ENCODE peak calls at places on chromosomes 2 and 18, in eight cellular contexts. N is fibroblast of pulmonary artery; V is GM04504; B is GM23338; X is brain microvascular endothelial cell; M is GM13976; P is stromal cell of bone marrow; E is activated T-helper 1 cell treated with anti-CD3 and anti-CD28 coated beads, Interleukin-2, amount 50 U/mL, for 16 hours. J is an unnamed sample.
A peak's percentile ranks its signal among the peaks of the same experiment; 100 is the strongest.

GRCh38 chr2:148021059-148021985 is at the start of gene MBD5:
- DNase-seq in M (peak; percentile 43), E (peak; percentile 13), V (no peak), P (no peak), B (peak; percentile 69), X (peak; percentile 45), N (peak; percentile 63), J (peak; percentile 22)

GRCh38 chr2:239636808-239637207 is 236.0 kb upstream of the HDAC4 start:
- DNase-seq in V (no peak), N (no peak), E (no peak), M (no peak), B (no peak), X (no peak), P (no peak), J (no peak)

GRCh38 chr2:233424028-233424951 is 70.0 kb downstream of the DGKD start:
- DNase-seq in B (no peak), V (no peak), X (no peak), P (no peak), M (no peak), N (peak; percentile 26), E (no peak), J (no peak)

GRCh38 chr2:71611781-71612545 is 158.6 kb downstream of the DYSF start:
- DNase-seq in E (no peak), N (no peak), V (no peak), X (no peak), B (no peak), P (no peak), M (no peak), J (no peak)

GRCh38 chr2:149021761-149022160 is 16.7 kb upstream of the LYPD6B start:
- DNase-seq in E (no peak), V (no peak), P (no peak), X (no peak), N (no peak), M (no peak), B (no peak), J (no peak)

GRCh38 chr2:188406414-188406813 is 114.7 kb downstream of the GULP1 start:
- DNase-seq in V (no peak), N (no peak), P (no peak), E (no peak), B (no peak), X (no peak), M (no peak), J (no peak)

GRCh38 chr2:215436705-215437570 is 1.1 kb upstream of the FN1 start:
- DNase-seq in N (peak; percentile 69), M (peak; percentile 41), X (peak; percentile 48), B (peak; percentile 63), P (no peak), E (no peak), V (no peak), J (peak; percentile 58)

GRCh38 chr2:65416945-65417344 is 15.5 kb downstream of the SPRED2 start:
- DNase-seq in V (no peak), P (no peak), N (no peak), M (no peak), E (no peak), X (no peak), B (no peak), J (no peak)

GRCh38 chr2:183541766-183542165 is 417.5 kb downstream of the NUP35 start:
- DNase-seq in X (peak; percentile 53), B (no peak), N (no peak), E (no peak), P (no peak), M (no peak), V (no peak), J (no peak)

GRCh38 chr18:44802508-44802907 is 121.8 kb downstream of the SETBP1 start:
- DNase-seq in X (no peak), P (no peak), N (peak; percentile 18), V (no peak), B (no peak), M (no peak), E (no peak), J (no peak)

GRCh38 chr2:185854910-185855309 is 116.3 kb downstream of the FSIP2 start:
- DNase-seq in N (no peak), E (no peak), P (no peak), B (no peak), M (no peak), V (no peak), X (no peak), J (no peak)

GRCh38 chr2:241324775-241325174 is 9.1 kb downstream of the SEPTIN2 start:
- DNase-seq in P (no peak), B (no peak), N (no peak), M (no peak), E (no peak), V (no peak), X (no peak), J (no peak)

GRCh38 chr2:25561136-25561850 is 112.1 kb downstream of the DTNB start:
- DNase-seq in N (no peak), E (no peak), M (no peak), V (no peak), P (no peak), X (no peak), B (no peak), J (no peak)

GRCh38 chr2:120291464-120292311 is 39.0 kb downstream of the RALB start:
- DNase-seq in E (no peak), P (no peak), B (no peak), V (no peak), X (peak; percentile 47), M (no peak), N (peak; percentile 54), J (no peak)

GRCh38 chr2:122070241-122070731 is 314.8 kb downstream of the TSN start:
- DNase-seq in E (no peak), M (no peak), P (no peak), X (peak; percentile 33), V (no peak), B (no peak), N (peak; percentile 47), J (no peak)

GRCh38 chr2:55430536-55430935 is 10.9 kb upstream of the CCDC88A start:
- DNase-seq in V (no peak), E (no peak), P (no peak), B (no peak), M (no peak), X (no peak), N (no peak), J (no peak)

J was measured in GM20000.